ENCODE peak calls at places on chromosomes 3 and 15, in nine cellular contexts. H is cardiac muscle cell, G is stomach, C is lower lobe of right lung, D is suprapubic skin, L is NB4, S is spleen, A is Peyer's patch, O is epithelial cell of esophagus. R is an unnamed sample.

GRCh38 chr3:172562881-172563835 is 39.9 kb upstream of the TNFSF10 start:
- DNase-seq in A (no peak), C (no peak), H (no peak), L (peak), S (no peak), D (no peak), G (no peak), O (peak), R (no peak)

GRCh38 chr3:17771177-17772048 is 29.0 kb upstream of the TBC1D5 start:
- DNase-seq in S (no peak), L (peak), D (no peak), G (no peak), H (no peak), A (no peak), O (no peak), C (no peak), R (no peak)

GRCh38 chr3:184773341-184774186 is 38.4 kb upstream of the VPS8 start:
- DNase-seq in G (no peak), C (no peak), L (no peak), S (peak), O (no peak), D (no peak), H (peak), A (no peak), R (no peak)

GRCh38 chr15:49313650-49314049 is 109.4 kb upstream of the FGF7 start:
- DNase-seq in O (peak), G (no peak), H (no peak), A (no peak), C (no peak), D (no peak), S (no peak), L (no peak), R (no peak)

GRCh38 chr3:54131026-54131605 is 8.8 kb downstream of the CACNA2D3 start:
- DNase-seq in L (no peak), A (no peak), D (no peak), C (no peak), S (no peak), O (no peak), G (no peak), H (no peak), R (no peak)

GRCh38 chr15:65666257-65666656 is 44.5 kb downstream of the SLC24A1 start:
- DNase-seq in D (no peak), S (no peak), O (peak), G (no peak), C (no peak), L (no peak), H (no peak), A (no peak), R (no peak)

GRCh38 chr15:69854521-69855171 is 243.1 kb downstream of the TLE3 start:
- DNase-seq in C (no peak), A (no peak), O (no peak), D (no peak), S (peak), H (peak), G (no peak), L (no peak), R (no peak)

GRCh38 chr3:197165890-197166289 is 132.5 kb downstream of the DLG1 start:
- DNase-seq in L (no peak), H (no peak), S (no peak), C (no peak), D (no peak), G (no peak), O (no peak), A (no peak), R (no peak)

GRCh38 chr3:40720351-40720750 is 195.6 kb downstream of the ZNF621 start:
- DNase-seq in D (no peak), C (no peak), G (no peak), L (no peak), O (no peak), A (no peak), H (no peak), S (no peak), R (no peak)

GRCh38 chr15:51708013-51708412 is 26.7 kb downstream of the SCG3 start:
- DNase-seq in C (no peak), G (no peak), S (no peak), O (peak), H (no peak), D (no peak), A (no peak), L (no peak), R (no peak)

GRCh38 chr3:16801698-16802097 is 83.1 kb upstream of the PLCL2 start:
- DNase-seq in A (no peak), H (no peak), D (no peak), S (no peak), L (peak), O (no peak), G (no peak), C (no peak), R (no peak)

GRCh38 chr15:70741677-70742293 is 21.6 kb downstream of the UACA start:
- DNase-seq in S (no peak), D (no peak), O (peak), C (no peak), G (no peak), L (peak), H (no peak), A (no peak), R (no peak)

GRCh38 chr3:192332386-192333291 is 394.7 kb downstream of the FGF12 start:
- DNase-seq in A (no peak), C (no peak), H (no peak), G (no peak), L (no peak), D (no peak), O (no peak), S (no peak), R (no peak)

GRCh38 chr3:52053307-52054304 is 2.8 kb downstream of the DUSP7 start:
- DNase-seq in S (peak), A (peak), L (peak), D (no peak), G (no peak), C (peak), O (peak), H (no peak), R (no peak)

GRCh38 chr3:158267015-158267414 is 157.1 kb downstream of the RSRC1 start:
- DNase-seq in A (no peak), D (no peak), S (no peak), G (no peak), C (no peak), L (no peak), H (no peak), O (no peak), R (no peak)

GRCh38 chr15:63061971-63062370 is 19.4 kb downstream of the TPM1 start:
- DNase-seq in D (no peak), G (no peak), C (no peak), S (no peak), L (no peak), A (no peak), O (no peak), H (no peak), R (no peak)

GRCh38 chr15:43465105-43465504 is 27.9 kb downstream of the TP53BP1 start:
- DNase-seq in C (no peak), D (no peak), L (peak), O (peak), H (no peak), A (no peak), G (no peak), S (no peak), R (no peak)

GRCh38 chr3:95297586-95297985 is 1234.7 kb downstream of the NSUN3 start:
- DNase-seq in S (no peak), O (peak), D (no peak), A (no peak), L (no peak), H (no peak), C (no peak), G (no peak), R (no peak)

GRCh38 chr15:65338366-65338765 is 33.9 kb downstream of the RNU5B-1 start:
- DNase-seq in O (no peak), D (no peak), G (no peak), S (peak), L (no peak), H (no peak), C (no peak), A (no peak), R (peak)

GRCh38 chr15:94387854-94388441 is 156.6 kb downstream of the MCTP2 start:
- DNase-seq in L (peak), G (no peak), S (peak), D (no peak), H (no peak), O (no peak), A (peak), C (no peak), R (peak)

GRCh38 chr15:74504418-74504817 is 36.6 kb upstream of the ARID3B start:
- DNase-seq in A (no peak), G (no peak), L (no peak), C (no peak), D (no peak), H (no peak), O (no peak), S (no peak), R (no peak)

GRCh38 chr15:38536201-38536676 is 28.4 kb downstream of the RASGRP1 start:
- DNase-seq in G (peak), L (no peak), D (no peak), S (no peak), O (no peak), H (no peak), A (no peak), C (no peak), R (no peak)

GRCh38 chr3:51966941-51967383 is 292 bp downstream of the PCBP4 start:
- DNase-seq in L (no peak), G (no peak), D (no peak), S (no peak), O (no peak), A (no peak), H (no peak), C (no peak), R (peak)

GRCh38 chr3:14138878-14139659 is 14.2 kb downstream of the TMEM43 start:
- DNase-seq in A (no peak), O (no peak), D (no peak), S (no peak), L (no peak), H (no peak), C (no peak), G (no peak), R (no peak)

GRCh38 chr15:78171864-78172472 is 22.8 kb downstream of the IDH3A start:
- DNase-seq in O (no peak), A (no peak), G (no peak), L (no peak), D (no peak), C (no peak), H (no peak), S (no peak), R (no peak)
- H3K4me3 ChIP-seq in O (no peak), A (no peak), G (no peak), L (no peak), D (no peak), C (no peak), H (no peak), S (no peak), R (no peak)

DNA sequence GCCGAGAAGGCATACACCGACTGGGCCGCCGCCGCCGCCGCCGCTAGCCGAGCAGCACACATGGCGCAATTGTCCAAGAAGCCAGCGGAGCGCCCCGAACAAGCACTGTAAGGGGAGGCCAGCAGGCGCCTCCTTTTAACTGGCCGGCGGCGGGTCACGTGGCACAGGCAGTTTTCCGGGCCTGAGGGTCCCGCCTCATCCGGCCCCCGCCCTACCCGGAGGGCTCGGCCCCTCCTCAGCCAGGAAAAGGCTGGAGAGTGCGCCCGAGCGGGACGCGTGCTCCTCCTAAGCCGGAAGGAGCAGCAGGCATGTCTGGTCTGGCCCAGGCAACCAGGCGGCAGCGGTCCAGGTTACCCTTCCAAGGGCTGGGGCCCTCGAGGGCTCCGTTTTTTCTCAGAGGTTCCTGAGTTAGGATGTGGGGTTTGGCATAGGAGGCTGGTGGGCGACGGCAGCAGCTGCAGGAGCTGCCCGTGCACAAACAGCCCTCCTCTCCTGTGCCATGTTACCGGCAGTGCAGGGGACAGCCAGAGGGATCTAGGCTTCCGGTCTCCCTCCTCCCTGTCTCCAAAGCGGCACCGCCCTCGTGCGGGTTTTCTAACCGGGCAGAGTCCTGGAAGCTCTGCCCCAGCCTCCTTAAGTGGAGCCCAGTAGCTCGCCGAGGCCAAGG is at the start of gene GPX1:
- DNase-seq in H (peak), G (peak), O (peak), A (peak), C (peak), D (peak), S (peak), L (peak), R (peak)
- TF ChIP-seq CTCF in H (no peak), G (no peak), O (no peak), A (no peak), C (peak), D (no peak), S (no peak), L (no peak), R (no peak)

GRCh38 chr15:99485992-99486370 is 79.8 kb upstream of the MEF2A start:
- DNase-seq in O (no peak), D (no peak), A (no peak), C (no peak), H (no peak), S (no peak), G (no peak), L (no peak), R (no peak)
- H3K4me3 ChIP-seq in O (no peak), D (peak), A (peak), C (peak), H (no peak), S (peak), G (peak), L (no peak), R (no peak)

DNA sequence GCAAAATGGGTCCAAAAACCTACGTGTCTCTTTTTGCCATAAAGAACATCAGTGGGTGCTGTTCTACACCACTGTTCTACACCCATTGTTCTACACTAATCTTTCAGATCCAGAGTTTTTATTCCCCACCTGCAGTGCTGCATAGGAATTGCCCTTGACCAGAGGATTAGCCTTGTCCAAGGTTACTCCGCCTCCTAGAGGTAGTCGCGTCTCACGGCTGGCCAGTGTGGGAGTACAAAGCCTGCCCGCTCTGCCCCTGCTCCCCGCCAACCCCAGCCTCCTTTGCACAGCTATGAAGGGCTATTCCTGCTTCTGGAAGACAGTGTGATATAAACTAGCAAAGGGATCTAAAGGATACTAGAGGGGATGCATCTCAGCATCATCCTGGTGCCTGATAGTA is 222.1 kb upstream of the LMCD1 start:
- DNase-seq in O (no peak), A (no peak), C (no peak), H (no peak), G (no peak), D (no peak), S (no peak), L (no peak), R (no peak)
- TF ChIP-seq CTCF in O (no peak), A (no peak), C (no peak), H (no peak), G (no peak), D (no peak), S (no peak), L (no peak), R (no peak)

GRCh38 chr15:31366169-31366734 is 39.6 kb downstream of the KLF13 start:
- DNase-seq in L (peak), G (no peak), O (no peak), S (peak), C (peak), A (peak), D (no peak), H (no peak), R (no peak)

GRCh38 chr15:31369716-31370115 is 43.1 kb downstream of the KLF13 start:
- DNase-seq in H (no peak), L (no peak), G (no peak), S (no peak), A (no peak), C (no peak), D (no peak), O (no peak), R (no peak)

GRCh38 chr15:31365655-31366127 is 39.1 kb downstream of the KLF13 start:
- DNase-seq in D (peak), G (peak), C (peak), A (peak), S (peak), H (peak), L (peak), O (peak), R (peak)

GRCh38 chr15:31367021-31367729 is 40.5 kb downstream of the KLF13 start:
- DNase-seq in O (no peak), S (peak), G (no peak), C (peak), H (no peak), L (peak), D (no peak), A (peak), R (no peak)

DNA sequence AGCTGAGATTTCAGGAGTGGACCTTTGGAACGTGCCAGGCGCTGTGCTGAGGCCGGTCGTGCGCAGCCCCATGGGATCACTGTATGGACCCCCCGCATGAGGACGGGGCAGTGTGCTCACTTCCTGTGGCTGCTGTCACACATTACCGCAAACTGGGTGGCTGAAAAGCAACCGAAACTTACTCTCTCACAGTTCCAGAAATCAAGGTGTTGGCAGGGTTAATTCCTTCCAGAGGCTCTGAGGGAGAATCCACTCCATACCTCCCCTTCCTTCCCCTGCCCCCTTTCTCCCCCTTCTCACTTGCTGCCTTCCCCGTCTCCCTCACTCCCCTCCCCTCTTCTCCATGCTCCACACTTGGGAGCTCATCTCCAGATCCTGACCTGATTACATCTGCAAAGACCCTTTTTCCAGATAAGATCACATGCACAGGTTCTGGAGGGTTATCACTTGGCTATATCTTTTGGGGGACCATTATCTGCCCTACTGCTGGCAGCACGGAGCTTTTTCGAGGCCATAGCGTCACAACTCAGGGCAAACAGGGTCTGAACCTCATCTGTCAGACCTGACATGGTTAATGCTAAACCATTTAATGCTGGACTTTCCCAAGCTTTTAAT is 41.2 kb downstream of the KLF13 start:
- DNase-seq in S (peak), C (peak), D (no peak), A (peak), G (no peak), L (peak), O (no peak), H (no peak), R (no peak)
- H3K4me3 ChIP-seq in S (no peak), C (no peak), D (no peak), A (no peak), G (no peak), L (peak), O (no peak), H (no peak), R (no peak)

GRCh38 chr3:99883138-99883461 is 65.4 kb downstream of the CMSS1 start:
- DNase-seq in C (no peak), S (no peak), H (no peak), A (no peak), D (no peak), L (no peak), O (no peak), G (no peak), R (no peak)

GRCh38 chr3:99883693-99884092 is 66.0 kb downstream of the CMSS1 start:
- DNase-seq in O (no peak), C (no peak), H (no peak), D (no peak), A (no peak), S (no peak), L (no peak), G (no peak), R (no peak)

GRCh38 chr3:99885085-99885484 is 67.4 kb downstream of the CMSS1 start:
- DNase-seq in O (no peak), H (no peak), G (no peak), L (no peak), A (no peak), C (no peak), D (no peak), S (no peak), R (no peak)

GRCh38 chr3:99884484-99884883 is 66.8 kb downstream of the CMSS1 start:
- DNase-seq in D (no peak), G (no peak), C (no peak), H (no peak), O (no peak), L (no peak), A (no peak), S (no peak), R (no peak)

GRCh38 chr3:99885851-99886250 is 68.2 kb downstream of the CMSS1 start:
- DNase-seq in A (no peak), S (no peak), L (no peak), D (no peak), C (no peak), H (no peak), G (no peak), O (no peak), R (no peak)
- TF ChIP-seq CTCF in A (no peak), S (no peak), L (no peak), D (no peak), C (no peak), H (no peak), G (no peak), O (no peak), R (no peak)

GRCh38 chr15:96416218-96416933 is 85.9 kb downstream of the NR2F2 start:
- DNase-seq in H (no peak), C (no peak), S (no peak), O (no peak), A (no peak), G (peak), D (no peak), L (no peak), R (no peak)
- H3K4me3 ChIP-seq in H (no peak), C (peak), S (peak), O (peak), A (peak), G (peak), D (peak), L (no peak), R (no peak)

DNA sequence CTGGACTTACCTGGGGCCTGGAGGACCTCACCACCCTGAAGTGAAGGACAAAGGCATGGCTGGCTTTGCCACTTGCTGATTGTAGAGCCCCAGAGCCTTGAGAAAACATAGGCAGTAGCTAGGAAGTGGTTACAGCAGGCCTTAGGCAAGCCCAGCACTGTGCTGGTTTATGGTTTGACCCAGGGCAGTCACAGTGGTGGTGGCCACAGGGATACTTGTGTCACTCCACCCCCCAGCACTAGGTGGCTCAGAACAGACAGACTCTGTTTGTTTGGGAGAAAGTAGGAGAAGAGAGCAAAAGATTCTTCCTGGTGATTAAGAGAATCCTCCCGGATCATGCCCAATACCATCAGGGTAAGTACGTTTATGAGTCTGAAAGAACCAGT is 13.2 kb upstream of the COL8A1 start:
- DNase-seq in C (no peak), O (no peak), D (no peak), G (no peak), H (no peak), S (no peak), L (no peak), A (no peak), R (no peak)
- TF ChIP-seq CTCF in C (no peak), O (no peak), D (no peak), G (no peak), H (no peak), S (no peak), L (no peak), A (no peak), R (no peak)

R was measured in mucosa of descending colon.